ENCODE peak calls at places on chromosomes 4 and X, in ten cellular contexts. One of them, this sample, is unnamed.

GRCh38 chr4:72031868-72032619 is at the start of gene NPFFR2:
- DNase-seq in dorsolateral prefrontal cortex: peak
- DNase-seq in AG10803: peak
- DNase-seq in T-helper 22 cell: no peak
- DNase-seq in activated T-cell treated with anti-CD3 and anti-CD28 coated beads for 48 hours: no peak
- DNase-seq in GM12892: no peak
- DNase-seq in KBM-7: no peak
- DNase-seq in H7: peak
- DNase-seq in NB4: no peak
- DNase-seq in stimulated activated CD8-positive, alpha-beta memory T cell treated with anti-CD3 and anti-CD28 coated beads, Interleukin-2, amount 100 ng/mL, for 1 hour: no peak
- DNase-seq in this sample: no peak

GRCh38 chr4:37999000-37999745 is 39.0 kb downstream of the PTTG2 start:
- DNase-seq in dorsolateral prefrontal cortex: no peak
- DNase-seq in AG10803: no peak
- DNase-seq in T-helper 22 cell: no peak
- DNase-seq in activated T-cell treated with anti-CD3 and anti-CD28 coated beads for 48 hours: no peak
- DNase-seq in GM12892: no peak
- DNase-seq in KBM-7: no peak
- DNase-seq in H7: no peak
- DNase-seq in NB4: no peak
- DNase-seq in stimulated activated CD8-positive, alpha-beta memory T cell treated with anti-CD3 and anti-CD28 coated beads, Interleukin-2, amount 100 ng/mL, for 1 hour: no peak
- DNase-seq in this sample: no peak

GRCh38 chr4:77742054-77742453 is 77.1 kb downstream of the CNOT6L start:
- DNase-seq in dorsolateral prefrontal cortex: no peak
- DNase-seq in AG10803: peak
- DNase-seq in T-helper 22 cell: no peak
- DNase-seq in activated T-cell treated with anti-CD3 and anti-CD28 coated beads for 48 hours: no peak
- DNase-seq in GM12892: no peak
- DNase-seq in KBM-7: no peak
- DNase-seq in H7: no peak
- DNase-seq in NB4: no peak
- DNase-seq in stimulated activated CD8-positive, alpha-beta memory T cell treated with anti-CD3 and anti-CD28 coated beads, Interleukin-2, amount 100 ng/mL, for 1 hour: no peak
- DNase-seq in this sample: no peak

GRCh38 chrX:7242613-7243012 is 94.7 kb upstream of the PUDP start:
- DNase-seq in dorsolateral prefrontal cortex: no peak
- DNase-seq in AG10803: no peak
- DNase-seq in T-helper 22 cell: no peak
- DNase-seq in activated T-cell treated with anti-CD3 and anti-CD28 coated beads for 48 hours: no peak
- DNase-seq in GM12892: no peak
- DNase-seq in KBM-7: no peak
- DNase-seq in H7: no peak
- DNase-seq in NB4: peak
- DNase-seq in stimulated activated CD8-positive, alpha-beta memory T cell treated with anti-CD3 and anti-CD28 coated beads, Interleukin-2, amount 100 ng/mL, for 1 hour: no peak
- DNase-seq in this sample: peak

GRCh38 chr4:175971393-175972179 is 94.1 kb upstream of the WDR17 start:
- DNase-seq in dorsolateral prefrontal cortex: no peak
- DNase-seq in AG10803: no peak
- DNase-seq in T-helper 22 cell: no peak
- DNase-seq in activated T-cell treated with anti-CD3 and anti-CD28 coated beads for 48 hours: no peak
- DNase-seq in GM12892: no peak
- DNase-seq in KBM-7: no peak
- DNase-seq in H7: peak
- DNase-seq in NB4: no peak
- DNase-seq in stimulated activated CD8-positive, alpha-beta memory T cell treated with anti-CD3 and anti-CD28 coated beads, Interleukin-2, amount 100 ng/mL, for 1 hour: no peak
- DNase-seq in this sample: no peak

GRCh38 chr4:117385531-117385930 is 300.2 kb upstream of the TRAM1L1 start:
- DNase-seq in dorsolateral prefrontal cortex: no peak
- DNase-seq in AG10803: no peak
- DNase-seq in T-helper 22 cell: no peak
- DNase-seq in activated T-cell treated with anti-CD3 and anti-CD28 coated beads for 48 hours: no peak
- DNase-seq in GM12892: no peak
- DNase-seq in KBM-7: no peak
- DNase-seq in H7: no peak
- DNase-seq in NB4: no peak
- DNase-seq in stimulated activated CD8-positive, alpha-beta memory T cell treated with anti-CD3 and anti-CD28 coated beads, Interleukin-2, amount 100 ng/mL, for 1 hour: no peak
- DNase-seq in this sample: no peak

GRCh38 chr4:118033148-118034060 is 882 bp upstream of the NDST3 start:
- DNase-seq in dorsolateral prefrontal cortex: peak
- DNase-seq in AG10803: peak
- DNase-seq in T-helper 22 cell: no peak
- DNase-seq in activated T-cell treated with anti-CD3 and anti-CD28 coated beads for 48 hours: no peak
- DNase-seq in GM12892: peak
- DNase-seq in KBM-7: peak
- DNase-seq in H7: peak
- DNase-seq in NB4: peak
- DNase-seq in stimulated activated CD8-positive, alpha-beta memory T cell treated with anti-CD3 and anti-CD28 coated beads, Interleukin-2, amount 100 ng/mL, for 1 hour: no peak
- DNase-seq in this sample: no peak

GRCh38 chrX:40938418-40938817 is 146.8 kb upstream of the USP9X start:
- DNase-seq in dorsolateral prefrontal cortex: no peak
- DNase-seq in AG10803: peak
- DNase-seq in T-helper 22 cell: no peak
- DNase-seq in activated T-cell treated with anti-CD3 and anti-CD28 coated beads for 48 hours: no peak
- DNase-seq in GM12892: no peak
- DNase-seq in KBM-7: no peak
- DNase-seq in H7: no peak
- DNase-seq in NB4: no peak
- DNase-seq in stimulated activated CD8-positive, alpha-beta memory T cell treated with anti-CD3 and anti-CD28 coated beads, Interleukin-2, amount 100 ng/mL, for 1 hour: no peak
- DNase-seq in this sample: no peak

GRCh38 chr4:111631157-111631999 is 513.9 kb upstream of the FAM241A start:
- DNase-seq in dorsolateral prefrontal cortex: no peak
- DNase-seq in AG10803: peak
- DNase-seq in T-helper 22 cell: no peak
- DNase-seq in activated T-cell treated with anti-CD3 and anti-CD28 coated beads for 48 hours: no peak
- DNase-seq in GM12892: no peak
- DNase-seq in KBM-7: peak
- DNase-seq in H7: no peak
- DNase-seq in NB4: peak
- DNase-seq in stimulated activated CD8-positive, alpha-beta memory T cell treated with anti-CD3 and anti-CD28 coated beads, Interleukin-2, amount 100 ng/mL, for 1 hour: no peak
- DNase-seq in this sample: peak

GRCh38 chrX:30935985-30936384 is 46.9 kb upstream of the TAB3 start:
- DNase-seq in dorsolateral prefrontal cortex: no peak
- DNase-seq in AG10803: peak
- DNase-seq in T-helper 22 cell: no peak
- DNase-seq in activated T-cell treated with anti-CD3 and anti-CD28 coated beads for 48 hours: no peak
- DNase-seq in GM12892: no peak
- DNase-seq in KBM-7: peak
- DNase-seq in H7: peak
- DNase-seq in NB4: peak
- DNase-seq in stimulated activated CD8-positive, alpha-beta memory T cell treated with anti-CD3 and anti-CD28 coated beads, Interleukin-2, amount 100 ng/mL, for 1 hour: no peak
- DNase-seq in this sample: no peak

GRCh38 chr4:158630893-158631292 is 40.8 kb downstream of the C4orf46 start:
- DNase-seq in dorsolateral prefrontal cortex: no peak
- DNase-seq in AG10803: no peak
- DNase-seq in T-helper 22 cell: no peak
- DNase-seq in activated T-cell treated with anti-CD3 and anti-CD28 coated beads for 48 hours: no peak
- DNase-seq in GM12892: no peak
- DNase-seq in KBM-7: no peak
- DNase-seq in H7: no peak
- DNase-seq in NB4: no peak
- DNase-seq in stimulated activated CD8-positive, alpha-beta memory T cell treated with anti-CD3 and anti-CD28 coated beads, Interleukin-2, amount 100 ng/mL, for 1 hour: no peak
- DNase-seq in this sample: no peak

GRCh38 chrX:136193771-136194170 is 46.4 kb downstream of the FHL1 start:
- DNase-seq in dorsolateral prefrontal cortex: no peak
- DNase-seq in AG10803: no peak
- DNase-seq in T-helper 22 cell: no peak
- DNase-seq in activated T-cell treated with anti-CD3 and anti-CD28 coated beads for 48 hours: no peak
- DNase-seq in GM12892: no peak
- DNase-seq in KBM-7: peak
- DNase-seq in H7: no peak
- DNase-seq in NB4: peak
- DNase-seq in stimulated activated CD8-positive, alpha-beta memory T cell treated with anti-CD3 and anti-CD28 coated beads, Interleukin-2, amount 100 ng/mL, for 1 hour: no peak
- DNase-seq in this sample: peak

GRCh38 chr4:5708171-5708828 is at the start of gene EVC2:
- DNase-seq in dorsolateral prefrontal cortex: no peak
- DNase-seq in AG10803: peak
- DNase-seq in T-helper 22 cell: no peak
- DNase-seq in activated T-cell treated with anti-CD3 and anti-CD28 coated beads for 48 hours: peak
- DNase-seq in GM12892: no peak
- DNase-seq in KBM-7: no peak
- DNase-seq in H7: peak
- DNase-seq in NB4: no peak
- DNase-seq in stimulated activated CD8-positive, alpha-beta memory T cell treated with anti-CD3 and anti-CD28 coated beads, Interleukin-2, amount 100 ng/mL, for 1 hour: no peak
- DNase-seq in this sample: no peak

GRCh38 chr4:157741642-157742041 is 431.2 kb downstream of the GASK1B start:
- DNase-seq in dorsolateral prefrontal cortex: no peak
- DNase-seq in AG10803: no peak
- DNase-seq in T-helper 22 cell: no peak
- DNase-seq in activated T-cell treated with anti-CD3 and anti-CD28 coated beads for 48 hours: no peak
- DNase-seq in GM12892: no peak
- DNase-seq in KBM-7: no peak
- DNase-seq in H7: no peak
- DNase-seq in NB4: no peak
- DNase-seq in stimulated activated CD8-positive, alpha-beta memory T cell treated with anti-CD3 and anti-CD28 coated beads, Interleukin-2, amount 100 ng/mL, for 1 hour: no peak
- DNase-seq in this sample: no peak

GRCh38 chrX:14963447-14964236 is 90.4 kb downstream of the MOSPD2 start:
- DNase-seq in dorsolateral prefrontal cortex: no peak
- DNase-seq in AG10803: peak
- DNase-seq in T-helper 22 cell: no peak
- DNase-seq in activated T-cell treated with anti-CD3 and anti-CD28 coated beads for 48 hours: no peak
- DNase-seq in GM12892: no peak
- DNase-seq in KBM-7: no peak
- DNase-seq in H7: no peak
- DNase-seq in NB4: no peak
- DNase-seq in stimulated activated CD8-positive, alpha-beta memory T cell treated with anti-CD3 and anti-CD28 coated beads, Interleukin-2, amount 100 ng/mL, for 1 hour: no peak
- DNase-seq in this sample: no peak

GRCh38 chr4:14269824-14270223 is 642.3 kb upstream of the BOD1L1 start:
- DNase-seq in dorsolateral prefrontal cortex: no peak
- DNase-seq in AG10803: no peak
- DNase-seq in T-helper 22 cell: no peak
- DNase-seq in activated T-cell treated with anti-CD3 and anti-CD28 coated beads for 48 hours: no peak
- DNase-seq in GM12892: no peak
- DNase-seq in KBM-7: peak
- DNase-seq in H7: no peak
- DNase-seq in NB4: peak
- DNase-seq in stimulated activated CD8-positive, alpha-beta memory T cell treated with anti-CD3 and anti-CD28 coated beads, Interleukin-2, amount 100 ng/mL, for 1 hour: no peak
- DNase-seq in this sample: peak

This sample was measured in MV-4-11.